ENCODE peak calls at places on chromosomes 7 and 10, in five cellular contexts. E is omental fat pad, C is choroid plexus epithelial cell, D is uterus, K is A673. A is an unnamed sample.

GRCh38 chr7:31054608-31055273 is 2.6 kb downstream of the ADCYAP1R1 start:
- DNase-seq in E (no peak), C (no peak), D (no peak), K (no peak), A (no peak)

GRCh38 chr10:17474595-17474994 is 20.2 kb upstream of the ST8SIA6 start:
- DNase-seq in E (no peak), C (peak; percentile 31), D (no peak), K (peak; percentile 50), A (peak; percentile 18)

GRCh38 chr10:22988581-22989360 is 60.9 kb downstream of the ARMC3 start:
- DNase-seq in E (peak; percentile 42), C (peak; percentile 73), D (peak; percentile 64), K (peak; percentile 76), A (peak; percentile 35)

GRCh38 chr10:114877301-114877644 is 55.7 kb downstream of the FHIP2A start:
- DNase-seq in E (no peak), C (no peak), D (no peak), K (no peak), A (no peak)

GRCh38 chr10:15877836-15878576 is 17.7 kb upstream of the MINDY3 start:
- DNase-seq in E (no peak), C (peak; percentile 19), D (no peak), K (no peak), A (no peak)

GRCh38 chr7:6558837-6559236 is 7.6 kb upstream of the GRID2IP start:
- DNase-seq in E (no peak), C (peak; percentile 55), D (no peak), K (peak; percentile 84), A (peak; percentile 56)

GRCh38 chr10:98030093-98030821 is at the start of gene CRTAC1:
- DNase-seq in E (no peak), C (no peak), D (peak; percentile 40), K (peak; percentile 79), A (no peak)

GRCh38 chr10:73867871-73868631 is 6.3 kb downstream of the CAMK2G start:
- DNase-seq in E (no peak), C (no peak), D (no peak), K (no peak), A (no peak)

GRCh38 chr7:135768990-135769389 is 20.4 kb upstream of the FAM180A start:
- DNase-seq in E (no peak), C (no peak), D (no peak), K (no peak), A (no peak)

GRCh38 chr10:87782721-87783120 is 35.3 kb downstream of the ATAD1 start:
- DNase-seq in E (no peak), C (peak; percentile 38), D (no peak), K (no peak), A (no peak)

GRCh38 chr10:117654105-117654504 is 111.6 kb downstream of the EMX2 start:
- DNase-seq in E (no peak), C (no peak), D (no peak), K (no peak), A (no peak)

GRCh38 chr10:74231375-74231774 is 80.4 kb downstream of the ADK start:
- DNase-seq in E (no peak), C (peak; percentile 83), D (no peak), K (no peak), A (peak; percentile 46)

GRCh38 chr7:155867280-155867679 is 55.0 kb upstream of the SHH start:
- DNase-seq in E (no peak), C (no peak), D (no peak), K (no peak), A (no peak)

GRCh38 chr10:29681700-29682444 is 47.1 kb upstream of the SVIL start:
- DNase-seq in E (no peak), C (no peak), D (no peak), K (no peak), A (no peak)

GRCh38 chr7:150668472-150668911 is 17.0 kb upstream of the GIMAP2 start:
- DNase-seq in E (no peak), C (no peak), D (no peak), K (no peak), A (no peak)

GRCh38 chr10:102616071-102616770 is 28.1 kb upstream of the TRIM8 start:
- DNase-seq in E (no peak), C (no peak), D (no peak), K (no peak), A (no peak)

GRCh38 chr10:114995468-114995867 is 57.5 kb downstream of the TRUB1 start:
- DNase-seq in E (no peak), C (peak; percentile 44), D (no peak), K (no peak), A (peak; percentile 44)

GRCh38 chr10:123044391-123044790 is 35.6 kb downstream of the ACADSB start:
- DNase-seq in E (no peak), C (peak; percentile 31), D (no peak), K (peak; percentile 32), A (no peak)

GRCh38 chr10:109895095-109895818 is 28.1 kb downstream of the XPNPEP1 start:
- DNase-seq in E (no peak), C (peak; percentile 73), D (no peak), K (no peak), A (peak; percentile 53)

GRCh38 chr7:150993511-150993910 is 2.7 kb downstream of the NOS3 start:
- DNase-seq in E (no peak), C (no peak), D (peak; percentile 71), K (no peak), A (no peak)

GRCh38 chr7:129612112-129613015 is 844 bp downstream of the NRF1 start:
- DNase-seq in E (peak; percentile 36), C (peak; percentile 69), D (peak; percentile 70), K (peak; percentile 55), A (peak; percentile 17)

GRCh38 chr7:48337012-48337621 is 165.9 kb downstream of the ABCA13 start:
- DNase-seq in E (no peak), C (peak; percentile 75), D (no peak), K (peak; percentile 40), A (peak; percentile 25)

GRCh38 chr10:48885376-48885775 is 54.3 kb downstream of the LRRC18 start:
- DNase-seq in E (no peak), C (peak; percentile 39), D (no peak), K (no peak), A (no peak)

GRCh38 chr7:137895301-137896201 is 48.8 kb upstream of the DGKI start:
- DNase-seq in E (no peak), C (no peak), D (no peak), K (no peak), A (no peak)

DNA sequence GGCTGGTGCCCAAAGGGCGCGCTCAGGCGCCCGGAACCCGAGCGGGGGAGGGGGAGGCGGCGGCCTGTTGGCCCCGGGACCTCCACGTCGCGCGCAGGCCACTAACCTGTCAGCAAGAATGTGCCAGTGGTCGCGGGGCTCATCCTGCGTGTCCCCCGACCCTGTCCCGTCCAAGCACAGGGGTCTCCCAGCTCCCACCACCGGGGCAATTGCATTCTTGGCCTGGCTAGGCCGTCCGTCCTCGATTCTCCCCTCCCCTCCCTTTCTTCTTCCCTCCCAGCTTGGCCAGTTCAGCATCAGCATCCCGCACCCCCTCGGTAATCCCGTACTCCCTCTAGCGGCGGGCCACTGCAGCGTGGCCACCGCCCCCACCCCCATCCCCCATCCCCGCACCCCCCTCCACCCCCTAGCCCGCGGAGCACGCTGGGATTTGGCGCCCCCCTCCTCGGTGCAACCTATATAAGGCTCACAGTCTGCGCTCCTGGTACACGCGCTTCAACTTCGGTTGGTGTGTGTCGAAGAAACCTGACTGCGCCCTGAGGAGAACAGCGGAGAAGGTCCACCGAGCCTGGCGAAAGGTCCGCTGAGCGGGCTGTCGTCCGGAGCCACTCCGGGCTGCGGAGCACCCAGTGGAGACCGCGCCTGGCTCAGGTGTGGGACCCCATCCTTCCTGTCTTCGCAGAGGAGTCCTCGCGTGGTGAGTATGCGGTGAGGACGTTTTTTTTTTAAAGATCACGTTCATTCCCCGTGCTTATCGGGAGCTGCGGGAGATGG is at the start of gene SGCE:
- DNase-seq in E (peak; percentile 33), C (peak; percentile 88), D (peak; percentile 77), K (peak; percentile 88), A (peak; percentile 57)
- TF ChIP-seq CTCF in E (no peak), C (peak; percentile 68), D (peak; percentile 15), K (peak; percentile 54), A (peak; percentile 88)

GRCh38 chr7:1385809-1386622 is 73.3 kb downstream of the MICALL2 start:
- DNase-seq in E (no peak), C (no peak), D (no peak), K (no peak), A (no peak)

GRCh38 chr7:1383398-1384112 is 75.7 kb downstream of the MICALL2 start:
- DNase-seq in E (no peak), C (no peak), D (no peak), K (no peak), A (no peak)

GRCh38 chr7:1385086-1385808 is 74.0 kb downstream of the MICALL2 start:
- DNase-seq in E (no peak), C (no peak), D (no peak), K (no peak), A (no peak)

GRCh38 chr7:1382553-1383397 is 76.5 kb downstream of the MICALL2 start:
- DNase-seq in E (no peak), C (no peak), D (no peak), K (no peak), A (no peak)

GRCh38 chr7:1384113-1384415 is 75.2 kb downstream of the MICALL2 start:
- DNase-seq in E (no peak), C (no peak), D (no peak), K (no peak), A (no peak)
- TF ChIP-seq CTCF in E (no peak), C (no peak), D (no peak), K (no peak), A (no peak)

DNA sequence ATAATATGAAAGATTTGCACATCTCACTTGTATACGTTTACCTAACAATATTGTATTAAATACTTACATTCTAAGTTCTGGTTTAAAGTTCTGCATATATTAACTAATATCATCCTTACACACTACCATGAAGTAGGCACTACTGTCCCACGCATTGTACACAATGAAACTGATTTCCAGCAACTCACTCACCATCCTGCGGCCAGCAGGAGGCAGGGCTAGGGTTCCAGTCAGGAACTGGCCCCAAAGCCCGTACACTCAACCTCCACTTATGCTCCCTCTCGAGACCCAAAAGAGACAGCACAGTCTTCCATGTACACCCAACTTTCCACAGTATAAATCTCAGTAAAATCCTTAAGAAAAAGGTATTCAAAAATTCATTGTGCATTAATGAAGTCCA is 41.4 kb downstream of the GRID1 start:
- DNase-seq in E (no peak), C (no peak), D (no peak), K (no peak), A (no peak)
- TF ChIP-seq CTCF in E (no peak), C (no peak), D (no peak), K (peak; percentile 24), A (no peak)

GRCh38 chr10:11115337-11115736 is 97.7 kb downstream of the CELF2 start:
- DNase-seq in E (no peak), C (no peak), D (no peak), K (no peak), A (no peak)

GRCh38 chr10:11114251-11114650 is 96.6 kb downstream of the CELF2 start:
- DNase-seq in E (no peak), C (no peak), D (no peak), K (no peak), A (no peak)

GRCh38 chr10:11112718-11113117 is 95.0 kb downstream of the CELF2 start:
- DNase-seq in E (no peak), C (no peak), D (no peak), K (no peak), A (no peak)

GRCh38 chr10:11110499-11110898 is 92.8 kb downstream of the CELF2 start:
- DNase-seq in E (no peak), C (no peak), D (no peak), K (no peak), A (no peak)

DNA sequence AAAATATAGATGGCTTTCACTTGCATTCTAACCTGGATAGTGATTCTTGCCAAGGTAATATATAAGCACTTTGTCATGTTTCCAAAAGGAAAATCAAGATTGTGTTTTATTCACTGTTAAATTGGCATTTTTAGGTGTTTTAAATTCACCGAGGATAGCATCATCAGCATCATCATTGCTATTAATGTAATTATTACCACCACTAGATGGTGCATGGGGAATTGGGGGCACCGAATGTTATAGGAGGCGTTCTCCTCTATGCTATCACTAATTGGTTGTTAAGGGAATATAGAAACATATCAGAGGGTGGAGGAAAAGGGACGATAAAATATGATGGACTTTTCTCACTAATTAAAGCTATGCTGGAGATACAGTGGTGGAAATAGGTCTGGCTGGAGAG is 95.5 kb downstream of the CELF2 start:
- DNase-seq in E (no peak), C (no peak), D (no peak), K (no peak), A (no peak)
- TF ChIP-seq CTCF in E (no peak), C (no peak), D (no peak), K (peak; percentile 13), A (peak; percentile 62)